ENCODE peak calls at places on chromosomes 3 and 15, in five cellular contexts. B is GM06990; O is HCT116; P is CD4-positive, alpha-beta memory T cell; N is AG04450. L is an unnamed sample. For H3K27me3, the result is how much of the 10 kb centered on the place peaks cover.

GRCh38 chr3:161066926-161067325 is 38.2 kb downstream of the B3GALNT1 start:
- DNase-seq in B (no peak), O (no peak), P (no peak), N (no peak), L (no peak)

GRCh38 chr15:96977886-96978285 is 647.4 kb downstream of the NR2F2 start:
- DNase-seq in B (no peak), O (no peak), P (no peak), N (no peak), L (no peak)

GRCh38 chr3:159775372-159775961 is 213.2 kb upstream of the IL12A start:
- DNase-seq in B (no peak), O (no peak), P (no peak), N (peak), L (no peak)

GRCh38 chr15:72147416-72147815 is 29.2 kb downstream of the SENP8 start:
- DNase-seq in B (no peak), O (no peak), P (no peak), N (no peak), L (no peak)

GRCh38 chr3:183178833-183179549 is 16.5 kb upstream of the LAMP3 start:
- DNase-seq in B (peak), O (no peak), P (peak), N (no peak), L (peak)

GRCh38 chr3:108106449-108106848 is 15.6 kb upstream of the CD47 start:
- DNase-seq in B (no peak), O (no peak), P (no peak), N (no peak), L (no peak)

GRCh38 chr15:62745621-62746180 is 296.8 kb upstream of the TPM1 start:
- DNase-seq in B (no peak), O (no peak), P (no peak), N (no peak), L (no peak)

GRCh38 chr3:155391583-155391982 is 98.1 kb upstream of the STRIT1 start:
- DNase-seq in B (no peak), O (peak), P (no peak), N (no peak), L (no peak)

GRCh38 chr15:81271761-81272644 is 51.9 kb downstream of the STARD5 start:
- DNase-seq in B (no peak), O (no peak), P (no peak), N (no peak), L (no peak)

GRCh38 chr15:79007066-79007465 is 62.2 kb upstream of the CTSH start:
- DNase-seq in B (no peak), O (peak), P (no peak), N (no peak), L (no peak)

GRCh38 chr15:32855942-32856341 is 138.1 kb downstream of the GREM1 start:
- DNase-seq in B (no peak), O (peak), P (no peak), N (peak), L (no peak)

GRCh38 chr15:97909291-97909891 is 51.1 kb upstream of the ARRDC4 start:
- DNase-seq in B (no peak), O (peak), P (peak), N (peak), L (peak)

GRCh38 chr15:77753238-77753873 is 120.6 kb upstream of the LINGO1 start:
- DNase-seq in B (no peak), O (no peak), P (no peak), N (no peak), L (no peak)

GRCh38 chr15:64251121-64251520 is 88.3 kb upstream of the PPIB start:
- DNase-seq in B (no peak), O (no peak), P (peak), N (peak), L (peak)

GRCh38 chr15:100818927-100819326 is 60.7 kb upstream of the ALDH1A3 start:
- DNase-seq in B (no peak), O (no peak), P (no peak), N (peak), L (no peak)

GRCh38 chr15:101391431-101391830 is 96.4 kb upstream of the SNRPA1 start:
- DNase-seq in B (no peak), O (no peak), P (no peak), N (no peak), L (no peak)

GRCh38 chr3:129059311-129059975 is 1.1 kb upstream of the GP9 start:
- DNase-seq in B (no peak), O (no peak), P (no peak), N (no peak), L (no peak)

GRCh38 chr3:189071452-189071851 is 100.3 kb upstream of the TPRG1 start:
- DNase-seq in B (no peak), O (no peak), P (no peak), N (no peak), L (peak)

GRCh38 chr3:129122697-129123055 is 1.1 kb upstream of the RAB43 start:
- DNase-seq in B (no peak), O (no peak), P (no peak), N (no peak), L (peak)

GRCh38 chr3:129481783-129482332 is 41.8 kb downstream of the IFT122 start:
- DNase-seq in B (no peak), O (no peak), P (peak), N (no peak), L (peak)

GRCh38 chr15:95291878-95292472 is 1038.5 kb upstream of the NR2F2 start:
- DNase-seq in B (no peak), O (peak), P (peak), N (no peak), L (peak)

GRCh38 chr15:41554401-41554800 is 4.6 kb upstream of the TYRO3 start:
- DNase-seq in B (no peak), O (no peak), P (no peak), N (no peak), L (no peak)

GRCh38 chr3:14806641-14807263 is 12.0 kb upstream of the FGD5 start:
- DNase-seq in B (no peak), O (no peak), P (no peak), N (no peak), L (peak)

GRCh38 chr3:181710581-181711255 is 1.0 kb upstream of the SOX2 start:
- DNase-seq in B (peak), O (no peak), P (no peak), N (no peak), L (no peak)

GRCh38 chr15:84098604-84099003 is 137.0 kb upstream of the GOLGA6L4 start:
- DNase-seq in B (no peak), O (no peak), P (no peak), N (no peak), L (no peak)

GRCh38 chr3:181705081-181705480 is 6.6 kb upstream of the SOX2 start:
- DNase-seq in B (no peak), O (no peak), P (no peak), N (no peak), L (no peak)

GRCh38 chr3:184725176-184725575 is 13.3 kb upstream of the MAGEF1 start:
- DNase-seq in B (no peak), O (no peak), P (no peak), N (no peak), L (no peak)

GRCh38 chr3:178513539-178514410 is 22.5 kb upstream of the KCNMB2 start:
- DNase-seq in B (no peak), O (no peak), P (no peak), N (no peak), L (no peak)

GRCh38 chr3:56801151-56801596 is 575 bp downstream of the ARHGEF3 start:
- DNase-seq in B (no peak), O (no peak), P (peak), N (no peak), L (peak)

GRCh38 chr15:63818628-63819027 is 15.1 kb downstream of the HERC1 start:
- DNase-seq in B (no peak), O (no peak), P (no peak), N (no peak), L (no peak)

GRCh38 chr3:189822726-189823125 is 191.5 kb downstream of the TP63 start:
- DNase-seq in B (no peak), O (no peak), P (no peak), N (no peak), L (no peak)

GRCh38 chr3:126858401-126858800 is 124.5 kb upstream of the PLXNA1 start:
- DNase-seq in B (no peak), O (no peak), P (no peak), N (no peak), L (no peak)

GRCh38 chr3:126857928-126858327 is 125.0 kb upstream of the PLXNA1 start:
- DNase-seq in B (no peak), O (no peak), P (no peak), N (no peak), L (no peak)

GRCh38 chr3:126859415-126860246 is 123.3 kb upstream of the PLXNA1 start:
- DNase-seq in B (no peak), O (no peak), P (no peak), N (no peak), L (no peak)

GRCh38 chr3:126855374-126855773 is 127.5 kb upstream of the PLXNA1 start:
- DNase-seq in B (no peak), O (no peak), P (no peak), N (no peak), L (no peak)

GRCh38 chr3:126858887-126859286 is 124.0 kb upstream of the PLXNA1 start:
- DNase-seq in B (no peak), O (no peak), P (no peak), N (peak), L (no peak)
- H3K27me3 ChIP-seq in B (under half), O (under half), P (under half), N (under half), L (under half)

GRCh38 chr3:185929192-185930151 is 8.3 kb downstream of the TRA2B start:
- DNase-seq in B (no peak), O (no peak), P (no peak), N (no peak), L (no peak)
- H3K4me3 ChIP-seq in B (peak), O (no peak), P (peak), N (peak), L (peak)

DNA sequence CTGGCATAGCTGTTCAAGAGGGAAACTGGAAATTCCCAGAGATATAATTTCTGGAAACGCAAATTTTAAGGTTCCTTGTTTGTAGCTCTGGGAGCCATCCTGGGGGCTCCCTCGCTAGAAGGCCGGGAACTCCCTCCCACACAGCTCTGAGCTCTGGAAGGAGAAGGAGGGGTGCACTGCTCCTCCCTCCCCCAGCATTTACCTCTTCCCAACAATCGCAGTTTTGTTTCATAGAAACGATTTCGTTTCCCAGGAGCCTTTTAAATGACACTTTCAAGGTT is 14.0 kb upstream of the CCDC33 start:
- DNase-seq in B (no peak), O (no peak), P (no peak), N (no peak), L (no peak)
- H3K27me3 ChIP-seq in B (under half), O (under half), P (under half), N (half or more), L (under half)

GRCh38 chr3:49277357-49277723 is 308 bp upstream of the C3orf62 start:
- DNase-seq in B (no peak), O (no peak), P (no peak), N (no peak), L (no peak)
- H3K4me3 ChIP-seq in B (peak), O (no peak), P (peak), N (peak), L (no peak)